ENCODE peak calls at places on chromosomes 16 and 17, in ten cellular contexts. V is mammary epithelial cell, A is GM23338, Q is neural progenitor cell, M is tibial artery, S is testis, U is aorta, G is brain microvascular endothelial cell, Y is PC-3, P is MM.1S. X is an unnamed sample. For H3K27me3, the result is how much of the 10 kb centered on the place peaks cover.

GRCh38 chr17:45282683-45283644 is 21.1 kb upstream of the SPATA32 start:
- DNase-seq in V (no peak), A (no peak), Q (no peak), M (no peak), S (no peak), U (no peak), G (peak), Y (no peak), P (no peak), X (peak)

GRCh38 chr17:69117855-69118758 is 23.6 kb downstream of the ABCA6 start:
- DNase-seq in V (no peak), A (no peak), Q (no peak), M (no peak), S (no peak), U (no peak), G (no peak), Y (no peak), P (no peak), X (no peak)

GRCh38 chr17:62064029-62064790 is 868 bp downstream of the MED13 start:
- DNase-seq in V (peak), A (no peak), Q (no peak), M (no peak), S (no peak), U (no peak), G (no peak), Y (peak), P (peak), X (no peak)

GRCh38 chr16:85167589-85168537 is 55.6 kb upstream of the CIBAR2 start:
- DNase-seq in V (no peak), A (peak), Q (peak), M (no peak), S (no peak), U (peak), G (no peak), Y (no peak), P (no peak), X (no peak)

GRCh38 chr17:9813166-9813565 is 8.7 kb downstream of the GSG1L2 start:
- DNase-seq in V (no peak), A (no peak), Q (no peak), M (no peak), S (no peak), U (no peak), G (no peak), Y (no peak), P (no peak), X (no peak)

GRCh38 chr17:27408891-27409290 is 47.4 kb upstream of the KSR1 start:
- DNase-seq in V (peak), A (no peak), Q (no peak), M (no peak), S (no peak), U (no peak), G (peak), Y (no peak), P (no peak), X (no peak)

GRCh38 chr16:53056528-53056881 is 1.7 kb downstream of the CHD9 start:
- DNase-seq in V (no peak), A (no peak), Q (no peak), M (no peak), S (no peak), U (no peak), G (peak), Y (peak), P (no peak), X (no peak)

GRCh38 chr17:78812849-78813248 is 27.8 kb downstream of the USP36 start:
- DNase-seq in V (no peak), A (no peak), Q (no peak), M (no peak), S (peak), U (peak), G (no peak), Y (no peak), P (no peak), X (no peak)

GRCh38 chr17:77738666-77739531 is 219.6 kb upstream of the TNRC6C start:
- DNase-seq in V (no peak), A (no peak), Q (no peak), M (peak), S (peak), U (no peak), G (no peak), Y (no peak), P (no peak), X (peak)

GRCh38 chr16:75054556-75054947 is 55.7 kb downstream of the ZNRF1 start:
- DNase-seq in V (no peak), A (no peak), Q (no peak), M (no peak), S (no peak), U (no peak), G (no peak), Y (no peak), P (no peak), X (no peak)

GRCh38 chr17:4834621-4835020 is 1.5 kb downstream of the MINK1 start:
- DNase-seq in V (peak), A (no peak), Q (no peak), M (no peak), S (no peak), U (no peak), G (no peak), Y (peak), P (no peak), X (no peak)

GRCh38 chr16:4291699-4292098 is 18.9 kb upstream of the TFAP4 start:
- DNase-seq in V (no peak), A (no peak), Q (no peak), M (no peak), S (no peak), U (no peak), G (no peak), Y (no peak), P (no peak), X (no peak)

GRCh38 chr17:57034807-57035754 is 50.0 kb upstream of the AKAP1 start:
- DNase-seq in V (no peak), A (no peak), Q (no peak), M (no peak), S (no peak), U (no peak), G (no peak), Y (no peak), P (no peak), X (no peak)

GRCh38 chr16:89956511-89957213 is 8.1 kb downstream of the DEF8 start:
- DNase-seq in V (no peak), A (no peak), Q (no peak), M (no peak), S (no peak), U (peak), G (no peak), Y (no peak), P (no peak), X (no peak)

GRCh38 chr16:35492225-35492624 is 2032.8 kb downstream of the TP53TG3F start:
- DNase-seq in V (no peak), A (no peak), Q (no peak), M (no peak), S (peak), U (no peak), G (no peak), Y (no peak), P (peak), X (no peak)

GRCh38 chr16:24013733-24014645 is 178.2 kb downstream of the PRKCB start:
- DNase-seq in V (peak), A (no peak), Q (no peak), M (no peak), S (no peak), U (no peak), G (no peak), Y (no peak), P (peak), X (no peak)

GRCh38 chr17:34156741-34157589 is 98.1 kb upstream of the CCL2 start:
- DNase-seq in V (no peak), A (no peak), Q (peak), M (no peak), S (peak), U (no peak), G (no peak), Y (no peak), P (no peak), X (no peak)

GRCh38 chr16:64408699-64409098 is 713.2 kb downstream of the CDH11 start:
- DNase-seq in V (no peak), A (peak), Q (no peak), M (no peak), S (no peak), U (no peak), G (no peak), Y (no peak), P (no peak), X (no peak)

GRCh38 chr17:8875416-8875815 is 7.9 kb upstream of the PIK3R6 start:
- DNase-seq in V (no peak), A (peak), Q (no peak), M (no peak), S (no peak), U (no peak), G (no peak), Y (no peak), P (no peak), X (no peak)

GRCh38 chr16:49700222-49700927 is 155.5 kb downstream of the ZNF423 start:
- DNase-seq in V (no peak), A (peak), Q (peak), M (peak), S (peak), U (peak), G (no peak), Y (no peak), P (no peak), X (peak)
- H3K27ac ChIP-seq in V (no peak), A (peak), Q (peak), M (peak), S (peak), U (peak), G (no peak), Y (no peak), P (no peak), X (peak)

GRCh38 chr17:66967867-66968543 is 3.5 kb downstream of the CACNG4 start:
- DNase-seq in V (no peak), A (no peak), Q (no peak), M (no peak), S (no peak), U (no peak), G (no peak), Y (no peak), P (no peak), X (no peak)
- H3K27me3 ChIP-seq in V (under half), A (under half), Q (half or more), M (half or more), S (under half), U (under half), G (under half), Y (under half), P (under half), X (half or more)

DNA sequence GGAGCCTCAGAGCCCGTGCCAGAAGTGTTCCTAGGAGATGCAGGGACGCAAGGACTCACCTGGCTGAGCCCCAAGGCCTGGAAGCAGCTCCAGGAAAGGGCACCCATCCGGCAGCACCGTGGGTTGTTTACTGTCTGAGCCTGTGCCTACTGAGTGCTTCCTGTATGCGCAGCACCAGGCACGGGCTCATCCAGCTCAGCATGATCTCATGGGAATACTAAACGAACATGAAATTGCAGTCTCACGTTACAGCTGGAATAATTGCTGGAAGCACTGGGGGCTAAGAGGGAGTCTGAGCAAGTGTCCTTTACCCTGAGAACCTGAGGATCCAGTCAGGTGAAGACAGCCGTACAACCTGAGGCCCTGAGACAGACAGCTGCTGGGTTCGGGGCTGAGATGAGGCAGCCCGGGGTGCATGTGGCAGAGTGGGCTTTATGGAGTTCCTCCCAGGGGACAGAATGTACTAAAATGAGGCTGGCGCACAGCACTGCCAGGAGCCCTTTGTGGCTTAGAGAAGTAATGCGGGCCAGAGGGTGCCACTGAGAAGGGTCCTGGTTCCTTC is 5.4 kb downstream of the CTRL start:
- DNase-seq in V (no peak), A (peak), Q (no peak), M (peak), S (no peak), U (no peak), G (peak), Y (peak), P (no peak), X (no peak)
- H3K27ac ChIP-seq in V (no peak), A (peak), Q (no peak), M (peak), S (peak), U (peak), G (no peak), Y (peak), P (no peak), X (peak)

GRCh38 chr17:58246104-58246740 is 7.8 kb downstream of the LPO start:
- DNase-seq in V (no peak), A (no peak), Q (no peak), M (no peak), S (no peak), U (no peak), G (no peak), Y (no peak), P (no peak), X (no peak)

GRCh38 chr17:58247511-58248363 is 9.4 kb downstream of the LPO start:
- DNase-seq in V (no peak), A (no peak), Q (no peak), M (no peak), S (no peak), U (no peak), G (no peak), Y (no peak), P (no peak), X (no peak)

GRCh38 chr17:58249270-58250133 is 11.1 kb downstream of the LPO start:
- DNase-seq in V (peak), A (peak), Q (peak), M (no peak), S (peak), U (peak), G (peak), Y (peak), P (peak), X (peak)

GRCh38 chr17:58250344-58251011 is 12.1 kb downstream of the LPO start:
- DNase-seq in V (no peak), A (no peak), Q (no peak), M (no peak), S (no peak), U (no peak), G (no peak), Y (no peak), P (no peak), X (no peak)

GRCh38 chr17:58248955-58249269 is 10.5 kb downstream of the LPO start:
- DNase-seq in V (no peak), A (peak), Q (no peak), M (no peak), S (no peak), U (no peak), G (no peak), Y (no peak), P (no peak), X (no peak)
- H3K27me3 ChIP-seq in V (under half), A (half or more), Q (half or more), M (half or more), S (under half), U (under half), G (under half), Y (under half), P (half or more), X (half or more)

DNA sequence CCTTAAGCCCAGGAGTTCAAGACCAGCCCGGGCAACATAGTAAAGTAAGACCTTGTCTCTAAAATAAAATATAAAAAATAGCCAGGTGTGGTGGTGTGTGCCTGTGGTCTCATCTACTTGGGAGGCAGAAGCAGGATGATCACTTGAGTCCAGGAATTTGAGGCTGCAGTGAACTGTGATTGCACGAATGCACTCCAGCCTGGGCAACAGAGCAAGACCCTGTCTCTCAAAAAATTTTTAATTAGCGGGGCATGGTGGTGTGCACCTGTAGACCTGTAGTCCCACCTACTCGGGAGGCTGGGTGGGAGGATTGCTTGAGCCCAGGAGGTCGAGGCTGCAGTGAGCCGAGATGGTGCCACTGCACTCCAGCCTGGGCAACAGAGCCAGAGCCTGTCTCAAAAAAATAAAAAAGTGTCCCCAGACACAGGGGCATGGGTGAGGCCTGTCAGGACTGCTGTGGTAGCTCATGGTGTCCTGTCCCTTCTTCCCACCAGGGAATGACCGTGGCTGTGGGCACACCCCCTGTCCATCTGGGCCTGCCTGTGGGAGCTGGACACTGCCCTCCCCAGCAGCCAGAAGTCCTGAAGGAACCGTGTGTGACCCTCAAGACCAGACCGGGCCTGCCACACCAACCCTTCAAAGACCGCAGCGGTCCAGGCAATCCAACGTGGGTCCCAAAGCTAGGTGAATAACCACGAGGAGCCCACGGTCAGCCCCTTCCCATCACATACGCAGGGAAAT is 30.8 kb upstream of the GAA start:
- DNase-seq in V (no peak), A (no peak), Q (no peak), M (no peak), S (peak), U (no peak), G (no peak), Y (no peak), P (no peak), X (no peak)
- H3K27ac ChIP-seq in V (no peak), A (no peak), Q (no peak), M (peak), S (peak), U (peak), G (no peak), Y (no peak), P (no peak), X (peak)

DNA sequence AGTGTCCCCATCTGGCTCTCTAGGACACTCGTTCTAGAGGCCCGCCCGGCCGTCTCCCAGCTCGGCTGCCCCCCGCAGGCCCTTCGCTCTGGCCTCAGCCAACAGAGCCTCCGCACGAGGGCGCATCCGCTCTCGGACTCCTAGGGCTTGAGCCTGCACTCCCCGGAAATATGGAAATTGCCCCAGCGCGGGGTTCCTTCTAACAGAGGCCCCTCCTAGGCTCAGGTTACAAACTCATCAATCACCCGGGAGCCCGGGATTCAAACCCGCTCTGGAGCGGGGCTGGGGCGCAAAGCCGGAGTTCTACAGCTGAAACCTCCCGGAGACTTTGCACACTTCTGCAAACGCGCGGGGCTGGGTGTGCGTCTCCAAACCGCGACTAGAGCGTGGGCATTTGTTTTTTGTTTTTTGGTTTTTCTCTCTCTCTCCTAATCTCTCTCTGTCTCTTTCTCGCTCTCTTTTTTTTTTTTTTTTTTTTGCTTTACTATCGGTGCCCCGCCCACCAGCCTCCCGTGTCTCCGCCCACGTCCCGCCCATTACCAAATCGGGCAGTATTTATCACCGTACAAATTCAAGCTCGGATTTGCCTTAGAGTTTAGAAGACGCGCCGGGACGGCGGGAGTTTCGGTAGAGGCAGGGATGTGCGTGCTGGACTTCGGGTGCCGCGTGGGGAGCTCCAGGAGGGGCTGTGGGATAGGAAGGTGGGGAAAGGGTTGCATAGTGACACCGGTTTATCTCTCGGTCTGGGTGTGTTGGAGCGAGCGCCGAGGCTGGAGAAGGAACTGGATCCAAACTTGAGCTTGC is 2.4 kb upstream of the FOXL1 start:
- DNase-seq in V (peak), A (peak), Q (peak), M (peak), S (peak), U (peak), G (peak), Y (peak), P (no peak), X (peak)
- H3K27me3 ChIP-seq in V (under half), A (half or more), Q (half or more), M (under half), S (under half), U (under half), G (under half), Y (under half), P (half or more), X (half or more)

GRCh38 chr17:43879723-43880419 is 27.5 kb downstream of the MPP2 start:
- DNase-seq in V (no peak), A (no peak), Q (no peak), M (no peak), S (no peak), U (no peak), G (no peak), Y (no peak), P (no peak), X (no peak)

GRCh38 chr17:43881758-43882505 is 25.4 kb downstream of the MPP2 start:
- DNase-seq in V (no peak), A (peak), Q (no peak), M (no peak), S (peak), U (no peak), G (no peak), Y (no peak), P (no peak), X (no peak)

GRCh38 chr17:43878260-43879082 is 28.9 kb downstream of the MPP2 start:
- DNase-seq in V (peak), A (peak), Q (peak), M (peak), S (peak), U (peak), G (peak), Y (peak), P (peak), X (peak)

GRCh38 chr17:43881176-43881575 is 26.2 kb downstream of the MPP2 start:
- DNase-seq in V (no peak), A (no peak), Q (no peak), M (no peak), S (no peak), U (no peak), G (no peak), Y (no peak), P (no peak), X (no peak)

GRCh38 chr17:43880420-43880991 is 26.8 kb downstream of the MPP2 start:
- DNase-seq in V (peak), A (peak), Q (peak), M (no peak), S (peak), U (no peak), G (no peak), Y (peak), P (peak), X (no peak)
- H3K27ac ChIP-seq in V (no peak), A (no peak), Q (no peak), M (no peak), S (no peak), U (no peak), G (no peak), Y (no peak), P (no peak), X (no peak)

GRCh38 chr17:51472670-51473069 is 212.3 kb downstream of the UTP18 start:
- DNase-seq in V (no peak), A (no peak), Q (no peak), M (no peak), S (no peak), U (no peak), G (no peak), Y (no peak), P (no peak), X (no peak)
- H3K27me3 ChIP-seq in V (under half), A (under half), Q (under half), M (under half), S (under half), U (under half), G (under half), Y (half or more), P (under half), X (under half)

DNA sequence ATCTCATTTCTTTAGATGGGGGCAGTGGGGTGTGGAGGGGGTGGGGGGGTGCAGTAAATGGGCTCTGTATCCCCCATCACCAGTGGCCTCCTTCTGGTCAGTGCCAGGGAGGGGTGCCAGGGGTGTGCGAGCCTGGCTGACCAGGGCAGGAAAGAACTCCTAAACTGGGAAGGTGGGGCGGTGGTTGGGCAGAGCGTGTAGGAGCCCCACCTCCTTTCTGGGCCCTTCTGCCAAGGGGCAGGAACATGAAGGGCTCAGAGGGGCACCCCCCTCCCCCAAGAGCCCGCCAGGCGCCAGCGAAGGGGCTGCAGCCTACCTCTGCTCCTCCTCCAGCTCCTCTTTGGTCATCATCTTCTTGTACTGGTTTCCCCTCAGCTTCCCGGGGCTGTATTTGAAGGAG is 26.0 kb downstream of the MXRA7 start:
- DNase-seq in V (no peak), A (no peak), Q (no peak), M (no peak), S (no peak), U (no peak), G (no peak), Y (no peak), P (no peak), X (no peak)
- H3K27ac ChIP-seq in V (no peak), A (no peak), Q (no peak), M (peak), S (peak), U (no peak), G (no peak), Y (no peak), P (no peak), X (peak)